ENCODE peak calls at places on chromosomes 7 and 10, in ten cellular contexts. O is non-pigmented ciliary epithelial cell; I is Daoy; R is PC-3; J is progenitor cell of endocrine pancreas; K is activated naive CD8-positive, alpha-beta T cell treated with anti-CD3 and anti-CD28 coated beads, Interleukin-2, amount 10 ng/mL, durations not matched to agents 7 days and 5 days; N is cerebellar nuclear complex; P is RKO; S is GM23248; X is kidney. L is an unnamed sample.

GRCh38 chr7:76310102-76310957 is 7.9 kb downstream of the HSPB1 start:
- DNase-seq in P (no peak), J (no peak), N (peak; percentile 23), R (no peak), O (no peak), S (no peak), X (no peak), I (no peak), K (no peak), L (no peak)

GRCh38 chr7:106568680-106569499 is 92.1 kb downstream of the CCDC71L start:
- DNase-seq in R (peak; percentile 41), N (no peak), J (no peak), K (no peak), S (peak; percentile 82), O (peak; percentile 36), I (peak; percentile 18), X (no peak), P (peak; percentile 78), L (peak; percentile 28)

GRCh38 chr10:97601268-97602215 is 12.0 kb downstream of the C10orf62 start:
- DNase-seq in P (no peak), S (no peak), J (no peak), O (no peak), K (no peak), X (peak; percentile 14), N (peak; percentile 64), I (no peak), R (no peak), L (peak; percentile 22)

GRCh38 chr7:108568801-108569380 is 615 bp downstream of the THAP5 start:
- DNase-seq in X (no peak), N (no peak), R (no peak), S (peak; percentile 6), I (no peak), K (no peak), O (no peak), P (peak; percentile 22), J (no peak), L (no peak)

GRCh38 chr7:50953820-50954219 is 171.1 kb upstream of the GRB10 start:
- DNase-seq in R (peak; percentile 83), K (no peak), I (peak; percentile 82), P (peak; percentile 44), N (no peak), S (peak; percentile 50), O (no peak), X (no peak), J (no peak), L (peak; percentile 61)

GRCh38 chr10:12969951-12970350 is 31.6 kb downstream of the CCDC3 start:
- DNase-seq in X (no peak), S (no peak), P (no peak), R (no peak), K (no peak), N (no peak), J (no peak), O (no peak), I (no peak), L (peak; percentile 48)

GRCh38 chr7:28263622-28264266 is 83.1 kb upstream of the JAZF1 start:
- DNase-seq in I (no peak), S (no peak), N (no peak), O (no peak), P (no peak), R (no peak), K (no peak), J (no peak), X (no peak), L (no peak)

GRCh38 chr7:107014381-107015023 is 30.0 kb upstream of the PRKAR2B start:
- DNase-seq in S (peak; percentile 10), N (no peak), P (no peak), X (no peak), I (peak; percentile 18), J (no peak), O (no peak), R (no peak), K (no peak), L (peak; percentile 5)

GRCh38 chr10:46541735-46542566 is 14.5 kb downstream of the GPRIN2 start:
- DNase-seq in X (peak; percentile 69), K (peak; percentile 26), S (no peak), O (no peak), P (no peak), N (no peak), J (no peak), I (no peak), R (no peak), L (no peak)

GRCh38 chr7:47314728-47315601 is 266.9 kb downstream of the TNS3 start:
- DNase-seq in N (peak; percentile 51), R (no peak), K (no peak), O (no peak), J (no peak), P (no peak), X (peak; percentile 89), S (peak; percentile 53), I (no peak), L (peak; percentile 74)

GRCh38 chr7:2325028-2325625 is 10.9 kb upstream of the SNX8 start:
- DNase-seq in O (no peak), R (no peak), S (no peak), N (no peak), I (no peak), J (no peak), P (no peak), X (no peak), K (no peak), L (no peak)

GRCh38 chr10:113073549-113074189 is 123.6 kb downstream of the TCF7L2 start:
- DNase-seq in I (peak; percentile 95), P (peak; percentile 94), R (peak; percentile 92), K (no peak), J (peak; percentile 23), O (peak; percentile 86), S (peak; percentile 98), X (peak; percentile 94), N (no peak), L (peak; percentile 98)

GRCh38 chr7:73830872-73831655 is at the start of gene CLDN4:
- DNase-seq in X (peak; percentile 95), P (no peak), I (no peak), N (no peak), J (peak; percentile 81), O (no peak), K (no peak), S (no peak), R (peak; percentile 97), L (peak; percentile 62)

GRCh38 chr7:6558837-6559236 is 7.6 kb upstream of the GRID2IP start:
- DNase-seq in N (no peak), X (no peak), J (no peak), O (no peak), S (peak; percentile 84), P (peak; percentile 77), I (peak; percentile 59), K (no peak), R (peak; percentile 66), L (peak; percentile 23)

GRCh38 chr10:13225601-13226000 is 8.6 kb downstream of the UCMA start:
- DNase-seq in R (no peak), P (no peak), K (no peak), N (no peak), J (no peak), S (no peak), I (no peak), X (no peak), O (no peak), L (no peak)

GRCh38 chr7:134562136-134562535 is 13.2 kb downstream of the AKR1B15 start:
- DNase-seq in J (no peak), K (no peak), S (peak; percentile 36), X (no peak), N (no peak), R (peak; percentile 48), O (peak; percentile 26), I (peak; percentile 71), P (no peak), L (peak; percentile 78)

GRCh38 chr10:119413738-119414611 is 128.5 kb downstream of the RGS10 start:
- DNase-seq in P (no peak), I (no peak), S (no peak), N (no peak), R (no peak), O (no peak), K (no peak), J (peak; percentile 22), X (peak; percentile 90), L (peak; percentile 34)

GRCh38 chr10:63375006-63375405 is 90.8 kb downstream of the JMJD1C start:
- DNase-seq in R (no peak), S (peak; percentile 40), X (no peak), I (no peak), K (no peak), J (no peak), O (no peak), N (no peak), P (peak; percentile 48), L (no peak)

GRCh38 chr10:76830218-76830617 is 807.4 kb downstream of the KCNMA1 start:
- DNase-seq in X (no peak), O (no peak), R (no peak), S (peak; percentile 16), P (no peak), I (no peak), K (no peak), N (no peak), J (no peak), L (no peak)

GRCh38 chr7:822692-823276 is 9.5 kb upstream of the SUN1 start:
- DNase-seq in I (no peak), J (no peak), P (no peak), N (no peak), O (no peak), X (peak; percentile 51), K (no peak), R (no peak), S (no peak), L (no peak)

GRCh38 chr7:52639126-52639525 is 396.3 kb upstream of the POM121L12 start:
- DNase-seq in J (no peak), R (no peak), X (no peak), K (no peak), I (no peak), S (no peak), N (no peak), P (no peak), O (no peak), L (peak; percentile 71)

GRCh38 chr7:29891766-29892165 is 85.5 kb downstream of the WIPF3 start:
- DNase-seq in P (no peak), I (no peak), O (no peak), K (no peak), N (no peak), X (no peak), J (no peak), S (no peak), R (no peak), L (no peak)

GRCh38 chr7:134632937-134633540 is 13.6 kb upstream of the BPGM start:
- DNase-seq in K (no peak), O (no peak), P (peak; percentile 68), I (peak; percentile 72), N (no peak), R (peak; percentile 64), S (peak; percentile 66), X (no peak), J (no peak), L (peak; percentile 70)

L was measured in astrocyte of the hippocampus.